ENCODE peak calls at places on chromosomes 3 and 15, in nine cellular contexts. M, F, R, L, G, O, B, P and H are unnamed samples.

GRCh38 chr15:71262599-71262998 is 147.3 kb downstream of the THSD4 start:
- DNase-seq in P (no peak), M (no peak), G (no peak), F (no peak), L (no peak), O (no peak), R (no peak), B (no peak), H (no peak)

GRCh38 chr3:125139386-125139785 is 73.2 kb downstream of the SLC12A8 start:
- DNase-seq in G (no peak), M (no peak), R (no peak), P (no peak), F (no peak), B (no peak), L (no peak), O (no peak), H (no peak)

GRCh38 chr15:42062284-42062806 is 32.0 kb downstream of the PLA2G4D start:
- DNase-seq in R (no peak), P (no peak), L (no peak), M (no peak), F (no peak), O (no peak), B (no peak), G (no peak), H (no peak)

GRCh38 chr3:57557088-57557537 is 1.0 kb downstream of the PDE12 start:
- DNase-seq in B (peak; percentile 79), L (peak; percentile 26), O (peak; percentile 9), F (peak; percentile 56), R (peak; percentile 48), G (peak; percentile 34), M (no peak), P (peak; percentile 52), H (peak; percentile 47)

GRCh38 chr3:69051796-69052566 is at the start of gene TMF1:
- DNase-seq in G (peak; percentile 99), M (peak; percentile 98), L (peak; percentile 98), B (peak; percentile 100), O (peak; percentile 98), R (peak; percentile 99), F (peak; percentile 98), P (peak; percentile 100), H (peak; percentile 100)

GRCh38 chr15:80967451-80967850 is 22.2 kb downstream of the MESD start:
- DNase-seq in B (peak; percentile 63), P (peak; percentile 95), R (no peak), F (no peak), L (no peak), O (peak; percentile 33), G (peak; percentile 30), M (no peak), H (peak; percentile 96)

GRCh38 chr15:60575995-60576394 is 97.1 kb upstream of the ICE2 start:
- DNase-seq in F (peak; percentile 21), R (no peak), B (peak; percentile 59), O (no peak), P (no peak), G (peak; percentile 41), M (no peak), L (peak; percentile 30), H (no peak)

GRCh38 chr3:39809995-39810595 is 686 bp downstream of the MYRIP start:
- DNase-seq in G (no peak), M (no peak), O (peak; percentile 11), B (peak; percentile 3), F (no peak), P (peak; percentile 60), R (peak; percentile 12), L (no peak), H (peak; percentile 28)

GRCh38 chr3:177440456-177441105 is 243.3 kb upstream of the TBL1XR1 start:
- DNase-seq in F (peak; percentile 29), M (no peak), G (no peak), P (no peak), O (no peak), R (no peak), B (peak; percentile 47), L (no peak), H (no peak)

GRCh38 chr3:45890405-45890804 is 4.1 kb downstream of the CCR9 start:
- DNase-seq in B (no peak), M (no peak), F (no peak), P (no peak), L (peak; percentile 9), G (no peak), O (no peak), R (no peak), H (no peak)

GRCh38 chr3:107240183-107241091 is 136.8 kb upstream of the CCDC54 start:
- DNase-seq in O (peak; percentile 61), R (peak; percentile 82), G (peak; percentile 82), P (peak; percentile 71), L (peak; percentile 72), F (peak; percentile 76), M (peak; percentile 47), B (peak; percentile 93), H (peak; percentile 70)

GRCh38 chr3:73552700-73553099 is 72.0 kb downstream of the PDZRN3 start:
- DNase-seq in O (no peak), G (peak; percentile 57), R (no peak), P (no peak), M (no peak), F (peak; percentile 17), L (no peak), B (peak; percentile 68), H (peak; percentile 37)

GRCh38 chr3:150970665-150971327 is 1.7 kb downstream of the CLRN1 start:
- DNase-seq in P (no peak), M (peak; percentile 8), R (no peak), O (no peak), L (peak; percentile 4), F (peak; percentile 15), B (peak; percentile 83), G (peak; percentile 62), H (peak; percentile 30)

DNA sequence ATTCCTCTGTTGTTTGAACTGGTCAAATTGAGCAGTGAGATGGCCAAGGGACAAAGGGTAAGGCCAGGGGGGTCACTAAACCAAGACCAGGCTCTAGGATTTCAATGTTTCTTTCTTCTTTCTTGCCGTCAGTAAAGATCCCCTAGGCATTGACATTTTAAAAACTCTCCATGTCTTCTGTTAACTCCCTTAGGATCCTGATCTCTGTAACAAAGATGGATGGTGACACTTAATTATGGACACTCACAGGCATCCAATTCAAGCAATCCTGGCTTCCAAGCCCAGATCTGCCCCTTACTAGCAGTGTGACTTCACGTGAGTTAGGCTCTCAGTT is 415.0 kb downstream of the RBMS3 start:
- DNase-seq in R (no peak), G (no peak), P (no peak), L (no peak), B (peak; percentile 43), M (no peak), F (no peak), O (no peak), H (no peak)
- H3K4me2 ChIP-seq in R (no peak overlapping the region), G (peak overlapping the region; percentile 63), P (no peak overlapping the region), L (peak overlapping the region; percentile 62), B (peak overlapping the region; percentile 80), M (no peak overlapping the region), F (peak overlapping the region; percentile 28), O (no peak overlapping the region), H (no peak overlapping the region)

DNA sequence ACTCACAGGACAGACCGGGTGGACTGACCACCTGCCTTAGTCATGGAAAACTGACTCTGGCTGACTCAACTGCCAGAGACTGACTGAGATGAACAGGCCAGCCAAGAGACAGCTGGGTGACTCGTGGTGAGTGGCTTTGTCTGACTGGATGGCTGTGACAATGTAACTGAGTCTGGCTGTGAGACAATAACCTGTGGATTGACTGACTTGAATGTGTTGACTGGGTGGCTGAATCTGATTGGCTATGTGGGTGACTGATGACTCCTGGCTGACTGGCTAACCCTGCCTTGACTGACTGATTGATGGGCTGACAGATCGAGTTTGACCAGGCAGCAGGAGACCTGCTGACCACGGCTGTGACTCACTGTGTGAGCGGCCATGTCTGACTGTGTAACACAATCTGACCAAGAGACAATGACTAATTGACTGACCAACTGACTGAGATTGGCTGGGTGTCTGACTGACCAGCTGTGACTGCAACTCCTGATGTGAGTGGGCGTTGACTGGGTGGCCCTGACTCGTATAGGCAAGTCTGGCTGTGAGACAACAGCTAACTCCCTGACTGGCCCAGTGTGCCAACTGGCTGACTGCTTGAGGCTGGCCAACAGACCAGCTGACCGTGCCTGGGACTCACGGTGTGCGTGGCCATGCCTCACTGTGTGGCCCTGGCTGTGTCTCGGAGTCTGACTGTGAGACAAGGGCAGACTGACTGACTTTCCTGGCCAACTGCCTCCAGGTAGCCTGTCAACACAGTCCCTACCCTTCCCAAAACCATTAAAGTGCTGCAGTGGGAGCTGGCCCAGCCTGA is 509.1 kb downstream of the SHQ1 start:
- DNase-seq in R (no peak), O (no peak), G (peak; percentile 97), L (peak; percentile 85), F (peak; percentile 98), B (peak; percentile 95), P (no peak), M (peak; percentile 95), H (no peak)
- H3K4me2 ChIP-seq in R (no peak overlapping the region), O (no peak overlapping the region), G (peak overlapping the region; percentile 23), L (peak overlapping the region; percentile 25), F (no peak overlapping the region), B (no peak overlapping the region), P (no peak overlapping the region), M (peak overlapping the region; percentile 54), H (no peak overlapping the region)

GRCh38 chr15:92909131-92909781 is 9.1 kb downstream of the CHD2 start:
- DNase-seq in F (peak; percentile 26), P (no peak), R (no peak), G (no peak), B (peak; percentile 39), M (no peak), L (no peak), O (no peak), H (no peak)

GRCh38 chr15:92908369-92909057 is 8.4 kb downstream of the CHD2 start:
- DNase-seq in B (no peak), F (no peak), P (no peak), G (no peak), O (no peak), R (no peak), M (no peak), L (no peak), H (no peak)

GRCh38 chr15:92907229-92907628 is 7.1 kb downstream of the CHD2 start:
- DNase-seq in P (no peak), B (peak; percentile 56), L (peak; percentile 44), R (no peak), F (peak; percentile 30), O (no peak), G (no peak), M (no peak), H (no peak)

GRCh38 chr15:92907880-92908279 is 7.8 kb downstream of the CHD2 start:
- DNase-seq in G (peak; percentile 66), F (peak; percentile 86), B (peak; percentile 97), P (no peak), R (no peak), O (no peak), M (no peak), L (peak; percentile 78), H (no peak)

DNA sequence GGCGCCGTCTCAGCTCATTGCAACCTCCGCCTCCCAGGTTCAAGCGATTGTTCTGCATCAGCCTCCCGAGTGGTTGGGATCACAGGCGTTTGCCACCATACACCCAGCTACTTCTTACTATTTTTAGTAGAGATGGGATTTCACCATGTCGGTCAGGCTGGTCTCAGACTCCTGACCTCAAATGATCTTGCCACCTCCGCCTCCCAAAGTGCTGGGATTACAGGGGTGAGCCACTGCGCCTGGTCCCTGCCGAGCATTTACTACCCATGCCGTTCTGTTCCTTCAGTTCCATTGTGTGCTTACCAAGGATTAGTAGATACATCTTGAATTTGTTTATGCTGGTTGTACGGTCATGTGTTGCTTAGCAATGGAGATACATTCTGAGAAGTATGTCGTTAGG is 10.3 kb downstream of the CHD2 start:
- DNase-seq in F (no peak), R (no peak), M (no peak), G (no peak), O (no peak), B (no peak), P (no peak), L (no peak), H (no peak)
- H3K4me2 ChIP-seq in F (no peak overlapping the region), R (no peak overlapping the region), M (no peak overlapping the region), G (no peak overlapping the region), O (no peak overlapping the region), B (no peak overlapping the region), P (no peak overlapping the region), L (peak overlapping the region; percentile 96), H (no peak overlapping the region)

GRCh38 chr15:90915808-90916440 is 12.8 kb downstream of the MAN2A2 start:
- DNase-seq in F (no peak), B (no peak), M (no peak), P (peak; percentile 25), G (peak; percentile 58), L (no peak), O (no peak), R (no peak), H (peak; percentile 28)
- H3K4me2 ChIP-seq in F (no peak overlapping the region), B (no peak overlapping the region), M (no peak overlapping the region), P (no peak overlapping the region), G (no peak overlapping the region), L (no peak overlapping the region), O (no peak overlapping the region), R (no peak overlapping the region), H (no peak overlapping the region)